ENCODE peak calls at places on chromosomes 13 and 19, in seven cellular contexts. J is H9; N is body of pancreas; L is CD8-positive, alpha-beta T cell; M is heart left ventricle; I is trophoblast cell; O is heart right ventricle. E is an unnamed sample.

GRCh38 chr13:90068658-90069057 is 1278.8 kb upstream of the MIR17HG start:
- DNase-seq in J (no peak), N (no peak), L (no peak), M (no peak), I (no peak), O (no peak), E (no peak)

GRCh38 chr19:33718668-33719259 is 77.9 kb upstream of the KCTD15 start:
- DNase-seq in J (no peak), N (no peak), L (no peak), M (peak; percentile 39), I (no peak), O (no peak), E (peak; percentile 22)

GRCh38 chr19:56099638-56100539 is 21.2 kb downstream of the ZNF787 start:
- DNase-seq in J (no peak), N (no peak), L (no peak), M (no peak), I (no peak), O (no peak), E (no peak)

GRCh38 chr19:35773020-35773809 is 2.1 kb upstream of the ARHGAP33 start:
- DNase-seq in J (no peak), N (no peak), L (no peak), M (no peak), I (no peak), O (no peak), E (no peak)

GRCh38 chr13:48009298-48009697 is 8.2 kb upstream of the SUCLA2 start:
- DNase-seq in J (no peak), N (no peak), L (no peak), M (no peak), I (peak; percentile 38), O (no peak), E (no peak)

GRCh38 chr13:23789576-23790346 is 99.4 kb downstream of the MIPEP start:
- DNase-seq in J (no peak), N (no peak), L (no peak), M (no peak), I (no peak), O (no peak), E (no peak)

GRCh38 chr13:49669735-49670309 is 21.5 kb downstream of the EBPL start:
- DNase-seq in J (peak; percentile 72), N (peak; percentile 75), L (no peak), M (peak; percentile 49), I (peak; percentile 30), O (peak; percentile 30), E (peak; percentile 68)

GRCh38 chr13:101690871-101691270 is 238.4 kb downstream of the ITGBL1 start:
- DNase-seq in J (no peak), N (no peak), L (no peak), M (no peak), I (no peak), O (no peak), E (no peak)

GRCh38 chr19:20107301-20107700 is 29.5 kb downstream of the ZNF90 start:
- DNase-seq in J (no peak), N (no peak), L (no peak), M (no peak), I (peak; percentile 67), O (no peak), E (no peak)

GRCh38 chr19:10916602-10917001 is 11.8 kb downstream of the YIPF2 start:
- DNase-seq in J (peak; percentile 20), N (no peak), L (no peak), M (no peak), I (no peak), O (no peak), E (no peak)

GRCh38 chr19:10913716-10914340 is 14.6 kb downstream of the YIPF2 start:
- DNase-seq in J (peak; percentile 22), N (no peak), L (no peak), M (no peak), I (peak; percentile 54), O (no peak), E (no peak)

GRCh38 chr19:10918359-10918758 is 10.1 kb downstream of the YIPF2 start:
- DNase-seq in J (peak; percentile 13), N (no peak), L (no peak), M (peak; percentile 3), I (no peak), O (no peak), E (no peak)

GRCh38 chr19:10912619-10913018 is 15.8 kb downstream of the YIPF2 start:
- DNase-seq in J (peak; percentile 14), N (no peak), L (no peak), M (no peak), I (no peak), O (no peak), E (no peak)

GRCh38 chr19:10915511-10916091 is 12.8 kb downstream of the YIPF2 start:
- DNase-seq in J (peak; percentile 22), N (no peak), L (no peak), M (no peak), I (peak; percentile 97), O (no peak), E (no peak)
- H3K27ac ChIP-seq in J (no peak overlapping the region), N (no peak overlapping the region), L (no peak overlapping the region), M (no peak overlapping the region), I (no peak overlapping the region), O (no peak overlapping the region), E (no peak overlapping the region)

GRCh38 chr19:17327068-17327653 is 7.5 kb downstream of the ANO8 start:
- DNase-seq in J (no peak), N (no peak), L (no peak), M (no peak), I (no peak), O (no peak), E (no peak)

GRCh38 chr19:17325881-17326594 is 8.6 kb downstream of the ANO8 start:
- DNase-seq in J (no peak), N (peak; percentile 34), L (no peak), M (peak; percentile 58), I (no peak), O (no peak), E (peak; percentile 65)

GRCh38 chr19:17325133-17325532 is 9.5 kb downstream of the ANO8 start:
- DNase-seq in J (no peak), N (no peak), L (no peak), M (no peak), I (no peak), O (no peak), E (no peak)

GRCh38 chr19:17327654-17328516 is 6.8 kb downstream of the ANO8 start:
- DNase-seq in J (peak; percentile 96), N (peak; percentile 77), L (peak; percentile 73), M (no peak), I (peak; percentile 96), O (no peak), E (peak; percentile 91)

DNA sequence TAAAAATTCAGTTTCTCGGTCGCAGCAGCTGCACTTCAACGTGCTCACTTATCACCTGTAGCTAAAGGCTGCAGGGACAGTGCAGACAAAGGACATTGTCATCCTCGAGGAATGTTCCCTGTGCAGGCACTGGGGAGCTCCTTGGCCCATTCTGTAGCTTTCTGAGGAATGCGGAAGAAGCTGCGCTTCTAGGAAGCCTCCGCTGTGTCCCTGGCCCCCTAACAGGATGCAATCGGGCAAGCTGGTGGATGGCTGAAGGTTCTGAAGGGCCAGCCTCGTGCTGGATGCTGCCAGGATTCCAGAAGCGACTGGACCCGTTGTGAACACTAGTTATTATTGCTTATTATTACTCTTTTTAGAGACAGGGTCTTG is 8.1 kb downstream of the ANO8 start:
- DNase-seq in J (peak; percentile 75), N (no peak), L (no peak), M (no peak), I (peak; percentile 89), O (no peak), E (no peak)
- H3K4me1 ChIP-seq in J (no peaks in the 10 kb centered on the region), N (peaks cover 22% of the 10 kb centered on the region), L (peaks cover 11% of the 10 kb centered on the region), M (no peaks in the 10 kb centered on the region), I (peaks cover 20% of the 10 kb centered on the region), O (no peaks in the 10 kb centered on the region), E (peaks cover 27% of the 10 kb centered on the region)

GRCh38 chr19:11191273-11191755 is 6.0 kb downstream of the KANK2 start:
- DNase-seq in J (no peak), N (peak; percentile 25), L (no peak), M (peak; percentile 91), I (peak; percentile 74), O (peak; percentile 72), E (peak; percentile 59)
- H3K27ac ChIP-seq in J (no peak overlapping the region), N (no peak overlapping the region), L (no peak overlapping the region), M (no peak overlapping the region), I (no peak overlapping the region), O (peak overlapping the region; percentile 75), E (peak overlapping the region; percentile 42)

GRCh38 chr13:111489301-111489700 is 168.9 kb downstream of the TEX29 start:
- DNase-seq in J (no peak), N (no peak), L (no peak), M (no peak), I (no peak), O (no peak), E (no peak)
- H3K4me1 ChIP-seq in J (no peaks in the 10 kb centered on the region), N (no peaks in the 10 kb centered on the region), L (no peaks in the 10 kb centered on the region), M (no peaks in the 10 kb centered on the region), I (no peaks in the 10 kb centered on the region), O (no peaks in the 10 kb centered on the region), E (no peaks in the 10 kb centered on the region)

DNA sequence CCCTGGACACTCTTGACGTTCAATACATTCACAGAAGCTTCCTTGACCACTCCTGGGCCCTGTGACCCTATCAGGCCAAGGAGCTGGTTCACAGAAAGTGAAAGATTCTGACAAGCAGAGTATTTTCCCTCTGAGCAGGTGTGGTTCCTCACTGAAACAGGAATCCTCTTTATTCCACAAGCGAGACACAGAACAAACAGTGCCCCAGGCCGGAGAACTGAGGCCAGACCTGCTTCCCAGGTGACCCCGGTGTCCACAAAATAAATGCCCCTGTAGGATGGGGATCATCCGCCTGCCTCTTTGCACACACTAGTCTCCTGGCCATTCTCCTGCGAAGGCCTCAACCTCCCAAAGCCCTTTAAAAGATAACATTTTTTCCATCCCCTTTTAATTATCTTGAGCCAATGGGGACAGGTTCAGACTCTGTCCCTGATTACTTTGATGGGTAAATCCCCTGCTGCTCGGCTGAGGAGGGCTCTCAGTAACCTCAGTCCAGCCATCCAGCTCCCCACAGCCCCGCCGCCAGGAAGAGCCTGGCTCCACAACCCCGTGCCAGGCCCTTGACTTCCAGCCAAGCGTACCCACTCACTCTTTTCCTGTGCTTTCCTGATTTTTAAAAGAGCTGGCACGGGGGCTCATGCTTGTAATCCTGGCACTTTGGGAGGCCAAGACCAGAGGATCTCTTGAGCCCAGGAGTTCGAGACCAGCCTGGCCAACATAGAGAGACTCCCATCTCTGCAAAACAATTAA is 129.1 kb downstream of the FOXO1 start:
- DNase-seq in J (no peak), N (no peak), L (no peak), M (no peak), I (no peak), O (no peak), E (no peak)
- H3K27ac ChIP-seq in J (no peak overlapping the region), N (peak overlapping the region; percentile 90), L (no peak overlapping the region), M (no peak overlapping the region), I (peak overlapping the region; percentile 83), O (no peak overlapping the region), E (no peak overlapping the region)

GRCh38 chr19:10768936-10769335 is 51.1 kb downstream of the DNM2 start:
- DNase-seq in J (no peak), N (no peak), L (no peak), M (no peak), I (no peak), O (no peak), E (no peak)

GRCh38 chr19:10767726-10768125 is 49.8 kb downstream of the DNM2 start:
- DNase-seq in J (no peak), N (no peak), L (no peak), M (no peak), I (no peak), O (no peak), E (no peak)

GRCh38 chr19:10766681-10767201 is 48.9 kb downstream of the DNM2 start:
- DNase-seq in J (no peak), N (peak; percentile 81), L (no peak), M (peak; percentile 64), I (no peak), O (no peak), E (no peak)

GRCh38 chr19:10769533-10770491 is 51.9 kb downstream of the DNM2 start:
- DNase-seq in J (no peak), N (peak; percentile 83), L (no peak), M (peak; percentile 88), I (peak; percentile 69), O (peak; percentile 85), E (no peak)

GRCh38 chr19:10768369-10768768 is 50.5 kb downstream of the DNM2 start:
- DNase-seq in J (no peak), N (no peak), L (no peak), M (peak; percentile 51), I (no peak), O (no peak), E (no peak)
- H3K4me1 ChIP-seq in J (no peaks in the 10 kb centered on the region), N (peaks cover 72% of the 10 kb centered on the region), L (peaks cover 14% of the 10 kb centered on the region), M (peaks cover 69% of the 10 kb centered on the region), I (peaks cover 10% of the 10 kb centered on the region), O (peaks cover 70% of the 10 kb centered on the region), E (peaks cover 71% of the 10 kb centered on the region)